ENCODE peak calls at places on chromosomes 11 and 22, in eight cellular contexts. One of them, this sample, is unnamed.
A peak's percentile ranks its signal among the peaks of the same experiment; 100 is the strongest.

GRCh38 chr11:18173225-18173866 is 709 bp downstream of the MRGPRX4 start:
- DNase-seq in spleen: no peak
- DNase-seq in small intestine: no peak
- DNase-seq in adipocyte: no peak
- DNase-seq in colonic mucosa: no peak
- DNase-seq in effector memory CD4-positive, alpha-beta T cell: no peak
- DNase-seq in stomach: no peak
- DNase-seq in neural progenitor cell: no peak
- DNase-seq in this sample: no peak

GRCh38 chr22:40046126-40046525 is 51.4 kb downstream of the FAM83F start:
- DNase-seq in small intestine: no peak
- DNase-seq in spleen: no peak
- DNase-seq in neural progenitor cell: no peak
- DNase-seq in stomach: no peak
- DNase-seq in adipocyte: no peak
- DNase-seq in colonic mucosa: no peak
- DNase-seq in effector memory CD4-positive, alpha-beta T cell: no peak
- DNase-seq in this sample: no peak

GRCh38 chr11:34263462-34264186 is 94.2 kb downstream of the ABTB2 start:
- DNase-seq in spleen: no peak
- DNase-seq in adipocyte: peak; percentile 40
- DNase-seq in effector memory CD4-positive, alpha-beta T cell: no peak
- DNase-seq in colonic mucosa: peak; percentile 82
- DNase-seq in stomach: peak; percentile 84
- DNase-seq in neural progenitor cell: no peak
- DNase-seq in small intestine: peak; percentile 94
- DNase-seq in this sample: peak; percentile 79

GRCh38 chr22:20435436-20436308 is 2.0 kb downstream of the SCARF2 start:
- DNase-seq in effector memory CD4-positive, alpha-beta T cell: no peak
- DNase-seq in adipocyte: peak; percentile 32
- DNase-seq in stomach: no peak
- DNase-seq in spleen: peak; percentile 47
- DNase-seq in small intestine: no peak
- DNase-seq in neural progenitor cell: no peak
- DNase-seq in colonic mucosa: no peak
- DNase-seq in this sample: no peak

GRCh38 chr11:17827006-17827405 is 92.4 kb downstream of the KCNC1 start:
- DNase-seq in effector memory CD4-positive, alpha-beta T cell: no peak
- DNase-seq in colonic mucosa: no peak
- DNase-seq in spleen: no peak
- DNase-seq in neural progenitor cell: peak; percentile 62
- DNase-seq in adipocyte: no peak
- DNase-seq in stomach: no peak
- DNase-seq in small intestine: no peak
- DNase-seq in this sample: no peak

GRCh38 chr11:44409558-44410236 is 99.8 kb upstream of the ALX4 start:
- DNase-seq in neural progenitor cell: no peak
- DNase-seq in stomach: no peak
- DNase-seq in effector memory CD4-positive, alpha-beta T cell: no peak
- DNase-seq in small intestine: no peak
- DNase-seq in spleen: no peak
- DNase-seq in adipocyte: no peak
- DNase-seq in colonic mucosa: no peak
- DNase-seq in this sample: no peak

GRCh38 chr11:2940930-2941821 is 12.0 kb upstream of the PHLDA2 start:
- DNase-seq in effector memory CD4-positive, alpha-beta T cell: no peak
- DNase-seq in small intestine: peak; percentile 86
- DNase-seq in colonic mucosa: peak; percentile 83
- DNase-seq in neural progenitor cell: no peak
- DNase-seq in spleen: peak; percentile 74
- DNase-seq in adipocyte: no peak
- DNase-seq in stomach: peak; percentile 85
- DNase-seq in this sample: peak; percentile 77

GRCh38 chr11:36622431-36623136 is 24.5 kb upstream of the RAG2 start:
- DNase-seq in colonic mucosa: no peak
- DNase-seq in adipocyte: peak; percentile 57
- DNase-seq in effector memory CD4-positive, alpha-beta T cell: no peak
- DNase-seq in neural progenitor cell: peak; percentile 9
- DNase-seq in small intestine: peak; percentile 33
- DNase-seq in spleen: no peak
- DNase-seq in stomach: no peak
- DNase-seq in this sample: no peak

GRCh38 chr11:74460481-74461154 is 6.7 kb downstream of the KCNE3 start:
- DNase-seq in small intestine: no peak
- DNase-seq in spleen: no peak
- DNase-seq in effector memory CD4-positive, alpha-beta T cell: no peak
- DNase-seq in stomach: no peak
- DNase-seq in adipocyte: peak; percentile 64
- DNase-seq in colonic mucosa: no peak
- DNase-seq in neural progenitor cell: no peak
- DNase-seq in this sample: no peak

GRCh38 chr22:31561238-31561887 is 65.0 kb downstream of the SFI1 start:
- DNase-seq in neural progenitor cell: peak; percentile 90
- DNase-seq in spleen: peak; percentile 81
- DNase-seq in colonic mucosa: peak; percentile 83
- DNase-seq in stomach: peak; percentile 83
- DNase-seq in effector memory CD4-positive, alpha-beta T cell: no peak
- DNase-seq in adipocyte: peak; percentile 96
- DNase-seq in small intestine: peak; percentile 89
- DNase-seq in this sample: peak; percentile 56

GRCh38 chr11:27213232-27213660 is 149.8 kb downstream of the CCDC34 start:
- DNase-seq in stomach: no peak
- DNase-seq in small intestine: no peak
- DNase-seq in neural progenitor cell: peak; percentile 52
- DNase-seq in adipocyte: peak; percentile 95
- DNase-seq in spleen: no peak
- DNase-seq in colonic mucosa: peak; percentile 13
- DNase-seq in effector memory CD4-positive, alpha-beta T cell: no peak
- DNase-seq in this sample: peak; percentile 30

GRCh38 chr22:37503850-37504249 is 15.4 kb downstream of the CARD10 start:
- DNase-seq in stomach: peak; percentile 56
- DNase-seq in colonic mucosa: peak; percentile 82
- DNase-seq in effector memory CD4-positive, alpha-beta T cell: no peak
- DNase-seq in neural progenitor cell: no peak
- DNase-seq in adipocyte: no peak
- DNase-seq in small intestine: peak; percentile 92
- DNase-seq in spleen: no peak
- DNase-seq in this sample: no peak

GRCh38 chr11:39374963-39375698 is 2084.3 kb downstream of the LRRC4C start:
- DNase-seq in effector memory CD4-positive, alpha-beta T cell: no peak
- DNase-seq in adipocyte: peak; percentile 50
- DNase-seq in small intestine: peak; percentile 31
- DNase-seq in stomach: no peak
- DNase-seq in colonic mucosa: no peak
- DNase-seq in spleen: no peak
- DNase-seq in neural progenitor cell: peak; percentile 49
- DNase-seq in this sample: no peak

GRCh38 chr11:126310229-126310991 is 6.5 kb downstream of the DCPS start:
- DNase-seq in neural progenitor cell: peak; percentile 88
- DNase-seq in effector memory CD4-positive, alpha-beta T cell: no peak
- DNase-seq in colonic mucosa: peak; percentile 81
- DNase-seq in stomach: peak; percentile 74
- DNase-seq in spleen: peak; percentile 90
- DNase-seq in small intestine: peak; percentile 55
- DNase-seq in adipocyte: peak; percentile 91
- DNase-seq in this sample: peak; percentile 62

GRCh38 chr22:42969348-42969975 is 45.5 kb downstream of the PACSIN2 start:
- DNase-seq in adipocyte: peak; percentile 83
- DNase-seq in effector memory CD4-positive, alpha-beta T cell: no peak
- DNase-seq in stomach: no peak
- DNase-seq in neural progenitor cell: no peak
- DNase-seq in spleen: no peak
- DNase-seq in small intestine: no peak
- DNase-seq in colonic mucosa: no peak
- DNase-seq in this sample: no peak

GRCh38 chr22:37018815-37019308 is 385 bp downstream of the TST start:
- DNase-seq in neural progenitor cell: peak; percentile 72
- DNase-seq in stomach: peak; percentile 67
- DNase-seq in spleen: peak; percentile 81
- DNase-seq in adipocyte: peak; percentile 79
- DNase-seq in effector memory CD4-positive, alpha-beta T cell: no peak
- DNase-seq in colonic mucosa: peak; percentile 89
- DNase-seq in small intestine: peak; percentile 68
- DNase-seq in this sample: peak; percentile 49

GRCh38 chr22:49300951-49301397 is 526.7 kb downstream of the BRD1 start:
- DNase-seq in neural progenitor cell: no peak
- DNase-seq in effector memory CD4-positive, alpha-beta T cell: no peak
- DNase-seq in spleen: peak; percentile 45
- DNase-seq in small intestine: no peak
- DNase-seq in adipocyte: no peak
- DNase-seq in stomach: peak; percentile 14
- DNase-seq in colonic mucosa: peak; percentile 12
- DNase-seq in this sample: no peak
- H3K4me3 ChIP-seq in neural progenitor cell: no peak overlapping the region
- H3K4me3 ChIP-seq in effector memory CD4-positive, alpha-beta T cell: no peak overlapping the region
- H3K4me3 ChIP-seq in spleen: no peak overlapping the region
- H3K4me3 ChIP-seq in small intestine: no peak overlapping the region
- H3K4me3 ChIP-seq in adipocyte: no peak overlapping the region
- H3K4me3 ChIP-seq in stomach: no peak overlapping the region
- H3K4me3 ChIP-seq in colonic mucosa: no peak overlapping the region
- H3K4me3 ChIP-seq in this sample: no peak overlapping the region

DNA sequence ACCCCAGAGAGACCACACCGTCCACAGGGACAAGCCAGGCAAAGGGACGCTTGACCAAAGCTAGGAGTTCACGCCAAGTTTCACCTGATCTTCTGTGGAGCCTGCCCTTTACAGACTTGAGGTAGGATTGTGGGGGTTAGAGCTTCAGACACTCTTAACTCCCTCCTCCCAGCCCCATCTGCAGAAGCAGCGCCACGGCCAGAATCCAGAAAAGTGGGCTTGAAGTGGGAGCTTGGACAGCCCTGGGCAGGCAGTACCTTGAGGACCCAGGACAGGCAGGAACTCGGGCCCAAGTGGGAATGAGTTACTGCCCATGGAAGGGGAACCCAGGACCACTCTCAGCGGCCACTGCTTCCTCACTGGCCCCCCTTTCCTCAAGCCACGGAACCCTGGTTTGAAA is 695.9 kb downstream of the TBC1D22A start:
- DNase-seq in stomach: no peak
- DNase-seq in adipocyte: no peak
- DNase-seq in colonic mucosa: peak; percentile 10
- DNase-seq in effector memory CD4-positive, alpha-beta T cell: no peak
- DNase-seq in spleen: no peak
- DNase-seq in neural progenitor cell: no peak
- DNase-seq in small intestine: no peak
- DNase-seq in this sample: no peak
- H3K9me3 ChIP-seq in stomach: peaks cover 18% of the 10 kb centered on the region
- H3K9me3 ChIP-seq in adipocyte: peaks cover 25% of the 10 kb centered on the region
- H3K9me3 ChIP-seq in colonic mucosa: no peaks in the 10 kb centered on the region
- H3K9me3 ChIP-seq in effector memory CD4-positive, alpha-beta T cell: no peaks in the 10 kb centered on the region
- H3K9me3 ChIP-seq in spleen: peaks cover 14% of the 10 kb centered on the region
- H3K9me3 ChIP-seq in neural progenitor cell: peaks cover 24% of the 10 kb centered on the region
- H3K9me3 ChIP-seq in small intestine: no peaks in the 10 kb centered on the region
- H3K9me3 ChIP-seq in this sample: no peaks in the 10 kb centered on the region

GRCh38 chr11:69058501-69059270 is 10.0 kb downstream of the TPCN2 start:
- DNase-seq in stomach: no peak
- DNase-seq in effector memory CD4-positive, alpha-beta T cell: no peak
- DNase-seq in adipocyte: no peak
- DNase-seq in neural progenitor cell: no peak
- DNase-seq in spleen: no peak
- DNase-seq in small intestine: no peak
- DNase-seq in colonic mucosa: no peak
- DNase-seq in this sample: no peak

GRCh38 chr11:69060806-69061712 is 12.3 kb downstream of the TPCN2 start:
- DNase-seq in spleen: no peak
- DNase-seq in small intestine: no peak
- DNase-seq in colonic mucosa: no peak
- DNase-seq in effector memory CD4-positive, alpha-beta T cell: no peak
- DNase-seq in stomach: no peak
- DNase-seq in neural progenitor cell: no peak
- DNase-seq in adipocyte: no peak
- DNase-seq in this sample: no peak

GRCh38 chr11:69061713-69062053 is 13.0 kb downstream of the TPCN2 start:
- DNase-seq in stomach: no peak
- DNase-seq in neural progenitor cell: no peak
- DNase-seq in spleen: no peak
- DNase-seq in colonic mucosa: no peak
- DNase-seq in small intestine: no peak
- DNase-seq in adipocyte: no peak
- DNase-seq in effector memory CD4-positive, alpha-beta T cell: no peak
- DNase-seq in this sample: no peak

GRCh38 chr11:69059429-69059828 is 10.7 kb downstream of the TPCN2 start:
- DNase-seq in small intestine: no peak
- DNase-seq in stomach: no peak
- DNase-seq in effector memory CD4-positive, alpha-beta T cell: no peak
- DNase-seq in adipocyte: no peak
- DNase-seq in neural progenitor cell: no peak
- DNase-seq in colonic mucosa: no peak
- DNase-seq in spleen: no peak
- DNase-seq in this sample: no peak

DNA sequence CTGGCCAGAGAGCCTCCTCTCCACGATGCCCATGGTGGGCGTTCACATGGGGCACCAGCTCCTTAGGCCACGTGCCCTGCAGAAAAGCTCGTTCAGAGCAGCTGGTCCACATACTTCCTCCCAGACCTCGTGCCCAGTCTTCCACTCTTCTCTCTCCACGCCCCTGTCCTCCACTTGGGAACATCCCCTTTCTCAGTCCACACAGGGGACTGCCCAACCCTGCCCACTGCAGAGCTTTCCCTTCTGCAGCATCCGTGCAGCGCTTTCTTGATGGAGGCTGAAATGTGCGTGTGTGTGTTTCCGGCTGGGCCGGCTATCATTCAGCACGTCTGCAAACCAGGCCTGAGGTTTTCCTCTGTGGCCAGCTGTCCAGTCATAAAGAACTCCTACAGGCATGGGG is 11.3 kb downstream of the TPCN2 start:
- DNase-seq in spleen: no peak
- DNase-seq in small intestine: no peak
- DNase-seq in stomach: no peak
- DNase-seq in colonic mucosa: no peak
- DNase-seq in adipocyte: no peak
- DNase-seq in neural progenitor cell: no peak
- DNase-seq in effector memory CD4-positive, alpha-beta T cell: no peak
- DNase-seq in this sample: no peak
- H3K27me3 ChIP-seq in spleen: no peaks in the 10 kb centered on the region
- H3K27me3 ChIP-seq in small intestine: no peaks in the 10 kb centered on the region
- H3K27me3 ChIP-seq in stomach: no peaks in the 10 kb centered on the region
- H3K27me3 ChIP-seq in colonic mucosa: no peaks in the 10 kb centered on the region
- H3K27me3 ChIP-seq in adipocyte: no peaks in the 10 kb centered on the region
- H3K27me3 ChIP-seq in neural progenitor cell: no peaks in the 10 kb centered on the region
- H3K27me3 ChIP-seq in effector memory CD4-positive, alpha-beta T cell: no peaks in the 10 kb centered on the region
- H3K27me3 ChIP-seq in this sample: no peaks in the 10 kb centered on the region

GRCh38 chr11:85464283-85464682 is 162.9 kb downstream of the DLG2 start:
- DNase-seq in colonic mucosa: no peak
- DNase-seq in stomach: no peak
- DNase-seq in neural progenitor cell: peak; percentile 8
- DNase-seq in effector memory CD4-positive, alpha-beta T cell: no peak
- DNase-seq in small intestine: no peak
- DNase-seq in spleen: no peak
- DNase-seq in adipocyte: no peak
- DNase-seq in this sample: no peak

DNA sequence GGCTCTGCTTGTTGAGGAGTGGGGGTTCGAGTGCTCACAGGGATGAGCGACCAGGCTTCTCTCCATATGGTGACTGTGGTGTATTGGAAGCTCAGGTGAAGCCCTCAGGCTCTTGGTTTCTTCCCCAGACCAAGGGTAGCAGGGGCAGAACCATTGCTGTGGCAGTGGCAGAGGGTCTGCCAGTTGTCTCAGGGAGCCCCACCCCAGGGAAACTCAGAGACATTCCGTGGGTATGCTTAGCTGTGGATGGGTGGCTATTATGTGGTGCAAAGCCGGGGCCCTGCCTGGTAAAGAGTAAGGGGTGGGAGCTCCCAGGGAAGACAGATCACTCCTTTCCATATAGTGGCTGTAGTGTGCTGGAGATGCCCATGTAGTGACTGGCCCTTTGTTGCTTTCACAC is 167.8 kb downstream of the DLG2 start:
- DNase-seq in adipocyte: no peak
- DNase-seq in spleen: peak; percentile 22
- DNase-seq in small intestine: no peak
- DNase-seq in effector memory CD4-positive, alpha-beta T cell: no peak
- DNase-seq in neural progenitor cell: no peak
- DNase-seq in colonic mucosa: no peak
- DNase-seq in stomach: no peak
- DNase-seq in this sample: no peak
- H3K4me3 ChIP-seq in adipocyte: no peak overlapping the region
- H3K4me3 ChIP-seq in spleen: no peak overlapping the region
- H3K4me3 ChIP-seq in small intestine: no peak overlapping the region
- H3K4me3 ChIP-seq in effector memory CD4-positive, alpha-beta T cell: no peak overlapping the region
- H3K4me3 ChIP-seq in neural progenitor cell: no peak overlapping the region
- H3K4me3 ChIP-seq in colonic mucosa: no peak overlapping the region
- H3K4me3 ChIP-seq in stomach: no peak overlapping the region
- H3K4me3 ChIP-seq in this sample: no peak overlapping the region

This sample was measured in MG63.